ENCODE peak calls at places on chromosome 21, in ten cellular contexts. A is breast epithelium, P is uterus, I is sigmoid colon, C is heart left ventricle, O is K562, K is A549, X is stomach, W is vagina, R is body of pancreas. D is an unnamed sample.

GRCh38 chr21:41228006-41228370 is 60.0 kb downstream of the BACE2 start:
- DNase-seq in C (no peak), O (no peak), K (no peak), I (no peak), R (no peak), A (no peak), X (no peak), P (no peak), W (no peak), D (no peak)

GRCh38 chr21:45983981-45984551 is 2.5 kb downstream of the COL6A1 start:
- DNase-seq in I (peak; percentile 92), K (no peak), P (peak; percentile 71), A (peak; percentile 50), W (no peak), O (peak; percentile 65), R (no peak), X (no peak), C (peak; percentile 26), D (peak; percentile 57)

GRCh38 chr21:26804895-26805609 is 40.2 kb downstream of the ADAMTS1 start:
- DNase-seq in A (no peak), R (no peak), P (no peak), C (no peak), X (no peak), I (no peak), W (no peak), O (no peak), K (no peak), D (no peak)

GRCh38 chr21:15826147-15826780 is 96.5 kb downstream of the USP25 start:
- DNase-seq in I (no peak), C (peak; percentile 11), A (no peak), K (peak; percentile 21), P (no peak), R (peak; percentile 55), X (no peak), O (peak; percentile 13), W (no peak), D (no peak)

GRCh38 chr21:34885125-34885524 is 164.0 kb downstream of the RUNX1 start:
- DNase-seq in C (no peak), W (peak; percentile 65), R (no peak), O (no peak), I (no peak), P (no peak), X (no peak), A (no peak), K (no peak), D (no peak)

GRCh38 chr21:41509206-41509496 is 1.2 kb upstream of the TMPRSS2 start:
- DNase-seq in W (no peak), C (no peak), K (no peak), O (no peak), X (no peak), A (no peak), I (no peak), R (no peak), P (no peak), D (no peak)

GRCh38 chr21:46229133-46229922 is 754 bp upstream of the LSS start:
- DNase-seq in I (peak; percentile 74), W (no peak), R (no peak), A (no peak), P (peak; percentile 63), O (peak; percentile 88), C (no peak), X (no peak), K (peak; percentile 16), D (no peak)

GRCh38 chr21:31075844-31076243 is 37.6 kb upstream of the KRTAP19-8 start:
- DNase-seq in W (no peak), C (no peak), R (no peak), K (no peak), P (no peak), I (no peak), O (no peak), X (no peak), A (no peak), D (no peak)

GRCh38 chr21:44566403-44566802 is 7.1 kb upstream of the KRTAP10-4 start:
- DNase-seq in R (no peak), W (no peak), C (no peak), A (no peak), P (no peak), K (no peak), O (no peak), X (no peak), I (no peak), D (no peak)

GRCh38 chr21:44564099-44564498 is 5.5 kb upstream of the KRTAP10-3 start:
- DNase-seq in K (no peak), O (no peak), I (no peak), C (no peak), R (no peak), P (no peak), X (no peak), W (no peak), A (no peak), D (no peak)

GRCh38 chr21:44567481-44568171 is 5.9 kb upstream of the KRTAP10-4 start:
- DNase-seq in W (peak; percentile 62), P (no peak), I (no peak), C (no peak), K (no peak), X (no peak), O (no peak), R (no peak), A (peak; percentile 43), D (no peak)

GRCh38 chr21:44568261-44568660 is 5.3 kb upstream of the KRTAP10-4 start:
- DNase-seq in X (no peak), P (no peak), O (no peak), K (no peak), W (peak; percentile 49), R (no peak), C (no peak), I (no peak), A (peak; percentile 22), D (no peak)

GRCh38 chr21:44564886-44565598 is 6.4 kb upstream of the KRTAP10-3 start:
- DNase-seq in P (no peak), W (no peak), R (no peak), C (no peak), O (no peak), X (no peak), A (no peak), I (no peak), K (no peak), D (no peak)
- H3K4me1 ChIP-seq in P (no peaks in the 10 kb centered on the region), W (no peaks in the 10 kb centered on the region), R (no peaks in the 10 kb centered on the region), C (no peaks in the 10 kb centered on the region), O (peaks cover 13% of the 10 kb centered on the region), X (no peaks in the 10 kb centered on the region), A (no peaks in the 10 kb centered on the region), I (no peaks in the 10 kb centered on the region), K (no peaks in the 10 kb centered on the region), D (no peaks in the 10 kb centered on the region)

DNA sequence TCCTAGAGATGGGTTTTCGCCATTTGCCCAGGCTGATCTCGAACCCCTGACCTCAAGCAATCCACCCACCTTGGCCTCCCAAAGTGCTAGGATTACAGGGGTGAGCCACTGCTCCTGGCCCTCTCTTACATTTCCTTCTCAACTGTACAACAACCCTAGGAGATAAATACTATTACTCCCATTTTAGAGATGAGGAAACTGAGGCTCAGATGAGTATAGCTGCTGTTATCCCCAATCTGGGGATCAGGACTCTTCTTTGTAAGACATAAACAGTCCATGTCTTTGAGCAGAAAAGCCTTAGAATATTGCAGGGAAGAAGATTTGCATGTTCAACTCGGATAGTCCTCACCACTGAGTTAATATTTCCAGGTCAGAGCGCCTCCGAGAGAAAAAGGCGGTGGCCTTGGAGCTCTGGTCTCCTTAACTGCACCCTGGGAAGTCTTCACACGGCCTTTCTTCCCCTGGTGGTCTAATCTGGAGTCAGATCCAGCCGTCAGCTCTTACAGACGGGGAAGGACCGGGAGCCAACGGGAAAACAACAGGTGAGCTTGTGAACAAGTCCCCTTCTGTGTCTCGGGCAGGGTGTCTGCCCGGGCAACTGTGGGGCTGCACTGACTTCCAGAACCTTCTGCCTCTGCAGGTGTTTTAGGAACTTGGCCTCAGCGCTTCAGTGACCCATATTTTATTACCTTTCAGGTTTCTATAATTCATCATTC is 5.9 kb upstream of the OLIG1 start:
- DNase-seq in K (no peak), O (peak; percentile 31), R (no peak), P (no peak), W (no peak), C (no peak), X (no peak), A (no peak), I (no peak), D (no peak)
- H3K4me3 ChIP-seq in K (no peak overlapping the region), O (no peak overlapping the region), R (no peak overlapping the region), P (no peak overlapping the region), W (no peak overlapping the region), C (no peak overlapping the region), X (no peak overlapping the region), A (no peak overlapping the region), I (no peak overlapping the region), D (no peak overlapping the region)

DNA sequence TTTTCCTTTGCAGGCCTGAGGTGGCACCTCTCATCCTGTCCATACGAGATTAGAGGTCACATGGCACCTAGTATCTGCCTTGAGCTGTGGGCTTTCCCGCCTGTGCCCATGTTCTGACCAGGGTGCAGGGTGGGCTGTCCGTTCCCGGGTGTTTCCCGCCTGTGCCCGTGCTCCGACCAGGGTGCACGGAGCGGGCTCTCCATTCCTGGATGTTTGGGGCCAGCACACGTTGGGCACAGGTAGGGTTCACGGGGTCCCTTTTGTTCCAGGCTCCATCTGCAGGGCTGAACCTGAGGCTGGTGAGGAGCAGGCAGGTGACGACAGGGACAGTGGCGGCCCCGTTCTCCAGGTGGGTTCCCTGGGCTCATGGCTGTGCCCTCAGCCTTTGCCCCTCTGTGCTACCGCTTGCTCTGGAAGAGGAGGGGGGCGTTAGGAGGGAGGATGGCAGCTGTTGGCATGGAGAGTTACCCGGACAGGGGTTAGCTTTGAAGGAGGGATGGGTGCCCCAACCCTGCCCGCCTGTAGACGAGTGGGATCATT is 10.0 kb downstream of the RRP1 start:
- DNase-seq in C (no peak), O (no peak), I (no peak), X (no peak), W (no peak), P (no peak), A (no peak), K (no peak), R (no peak), D (no peak)
- TF ChIP-seq POLR2A in C (no peak), O (peak; percentile 42), I (no peak), X (no peak), W (no peak), P (no peak), A (no peak), K (no peak), R (no peak), D (no peak)

GRCh38 chr21:36186506-36187399 is 30.1 kb downstream of the DOP1B start:
- DNase-seq in X (no peak), W (no peak), C (peak; percentile 57), P (no peak), I (no peak), R (no peak), A (no peak), O (no peak), K (no peak), D (no peak)

GRCh38 chr21:36188081-36188681 is 31.6 kb downstream of the DOP1B start:
- DNase-seq in X (peak; percentile 90), R (peak; percentile 77), P (no peak), O (no peak), W (no peak), I (no peak), K (no peak), C (peak; percentile 70), A (peak; percentile 63), D (peak; percentile 84)

GRCh38 chr21:36184561-36184960 is 27.9 kb downstream of the DOP1B start:
- DNase-seq in W (no peak), I (no peak), P (no peak), X (no peak), O (no peak), K (no peak), C (no peak), A (no peak), R (no peak), D (no peak)

GRCh38 chr21:36183144-36183795 is 26.6 kb downstream of the DOP1B start:
- DNase-seq in I (no peak), X (no peak), R (no peak), A (no peak), O (no peak), P (no peak), K (no peak), C (no peak), W (no peak), D (no peak)

GRCh38 chr21:36185498-36185897 is 28.9 kb downstream of the DOP1B start:
- DNase-seq in W (no peak), C (no peak), O (no peak), X (no peak), I (no peak), R (no peak), K (no peak), P (no peak), A (no peak), D (peak; percentile 4)
- H3K4me1 ChIP-seq in W (peaks cover 9% of the 10 kb centered on the region), C (peaks cover 22% of the 10 kb centered on the region), O (peaks cover 3% of the 10 kb centered on the region), X (peaks cover 31% of the 10 kb centered on the region), I (peaks cover 16% of the 10 kb centered on the region), R (peaks cover 16% of the 10 kb centered on the region), K (peaks cover 15% of the 10 kb centered on the region), P (no peaks in the 10 kb centered on the region), A (no peaks in the 10 kb centered on the region), D (peaks cover 35% of the 10 kb centered on the region)